ENCODE peak calls at places on chromosomes 3 and 15, in eight cellular contexts. S is glutamatergic neuron, R is psoas muscle, X is tibial nerve, F is neural crest cell, Q is body of pancreas, V is endothelial cell, T is H9. G is an unnamed sample.
A peak's percentile ranks its signal among the peaks of the same experiment; 100 is the strongest.

GRCh38 chr3:12194669-12195161 is 36.0 kb upstream of the TIMP4 start:
- DNase-seq in S (no peak), R (no peak), X (no peak), F (no peak), Q (no peak), V (no peak), T (peak; percentile 37), G (peak; percentile 53)

GRCh38 chr3:148600902-148601765 is 96.6 kb upstream of the AGTR1 start:
- DNase-seq in S (no peak), R (no peak), X (no peak), F (no peak), Q (peak; percentile 19), V (no peak), T (no peak), G (no peak)

GRCh38 chr3:40616420-40616819 is 91.7 kb downstream of the ZNF621 start:
- DNase-seq in S (no peak), R (no peak), X (no peak), F (no peak), Q (no peak), V (no peak), T (no peak), G (no peak)

GRCh38 chr3:133295199-133295901 is 104.5 kb upstream of the BFSP2 start:
- DNase-seq in S (no peak), R (no peak), X (no peak), F (no peak), Q (no peak), V (no peak), T (peak; percentile 38), G (peak; percentile 57)

GRCh38 chr3:138242466-138242865 is 55.4 kb downstream of the ARMC8 start:
- DNase-seq in S (no peak), R (no peak), X (no peak), F (no peak), Q (no peak), V (no peak), T (no peak), G (no peak)

GRCh38 chr3:119918992-119919933 is 137.4 kb downstream of the NR1I2 start:
- DNase-seq in S (no peak), R (no peak), X (no peak), F (no peak), Q (no peak), V (no peak), T (no peak), G (no peak)

GRCh38 chr15:88718731-88719130 is 79.9 kb downstream of the ISG20 start:
- DNase-seq in S (no peak), R (no peak), X (no peak), F (no peak), Q (no peak), V (no peak), T (no peak), G (no peak)

GRCh38 chr15:84833447-84833846 is 16.3 kb downstream of the ALPK3 start:
- DNase-seq in S (no peak), R (no peak), X (no peak), F (no peak), Q (no peak), V (no peak), T (no peak), G (peak; percentile 77)

GRCh38 chr3:129025108-129025507 is 24.0 kb downstream of the EFCC1 start:
- DNase-seq in S (no peak), R (no peak), X (no peak), F (no peak), Q (no peak), V (no peak), T (no peak), G (no peak)

GRCh38 chr15:71662306-71662705 is 148.0 kb upstream of the NR2E3 start:
- DNase-seq in S (no peak), R (no peak), X (no peak), F (no peak), Q (no peak), V (no peak), T (no peak), G (no peak)

GRCh38 chr15:29988689-29989088 is 94.1 kb upstream of the GOLGA8J start:
- DNase-seq in S (no peak), R (no peak), X (no peak), F (no peak), Q (no peak), V (no peak), T (no peak), G (no peak)

GRCh38 chr3:42830437-42831320 is 21.4 kb downstream of the ACKR2 start:
- DNase-seq in S (no peak), R (no peak), X (no peak), F (no peak), Q (peak; percentile 20), V (no peak), T (peak; percentile 58), G (peak; percentile 67)

GRCh38 chr3:65902304-65902793 is 136.4 kb downstream of the MAGI1 start:
- DNase-seq in S (no peak), R (no peak), X (no peak), F (no peak), Q (peak; percentile 22), V (peak; percentile 11), T (peak; percentile 83), G (peak; percentile 49)

GRCh38 chr3:65908588-65908987 is 130.1 kb downstream of the MAGI1 start:
- DNase-seq in S (no peak), R (no peak), X (no peak), F (no peak), Q (no peak), V (no peak), T (no peak), G (no peak)

GRCh38 chr3:65905648-65906211 is 133.0 kb downstream of the MAGI1 start:
- DNase-seq in S (no peak), R (no peak), X (no peak), F (no peak), Q (no peak), V (no peak), T (no peak), G (peak; percentile 18)

GRCh38 chr3:65904016-65904415 is 134.7 kb downstream of the MAGI1 start:
- DNase-seq in S (no peak), R (no peak), X (no peak), F (no peak), Q (no peak), V (no peak), T (no peak), G (no peak)

GRCh38 chr3:65907232-65908130 is 131.2 kb downstream of the MAGI1 start:
- DNase-seq in S (no peak), R (no peak), X (no peak), F (no peak), Q (no peak), V (no peak), T (no peak), G (no peak)
- TF ChIP-seq CTCF in S (no peak), R (no peak), X (no peak), F (no peak), Q (no peak), V (no peak), T (peak; percentile 37), G (no peak)

GRCh38 chr3:179565496-179565895 is 2.8 kb downstream of the ACTL6A start:
- DNase-seq in S (no peak), R (no peak), X (no peak), F (no peak), Q (no peak), V (no peak), T (no peak), G (no peak)

GRCh38 chr3:179562467-179563297 is at the start of gene ACTL6A:
- DNase-seq in S (peak; percentile 100), R (peak; percentile 100), X (peak; percentile 99), F (peak; percentile 99), Q (peak; percentile 100), V (peak; percentile 99), T (peak; percentile 100), G (peak; percentile 100)

GRCh38 chr3:179560791-179561190 is 1.9 kb upstream of the ACTL6A start:
- DNase-seq in S (no peak), R (no peak), X (no peak), F (no peak), Q (no peak), V (no peak), T (no peak), G (no peak)

GRCh38 chr3:179558742-179559364 is 3.9 kb upstream of the ACTL6A start:
- DNase-seq in S (peak; percentile 69), R (peak; percentile 63), X (peak; percentile 66), F (peak; percentile 58), Q (peak; percentile 62), V (peak; percentile 69), T (peak; percentile 54), G (peak; percentile 94)

GRCh38 chr3:179563298-179563934 is 690 bp downstream of the ACTL6A start:
- DNase-seq in S (peak; percentile 68), R (peak; percentile 78), X (peak; percentile 43), F (peak; percentile 51), Q (peak; percentile 78), V (peak; percentile 73), T (peak; percentile 71), G (peak; percentile 72)
- TF ChIP-seq CTCF in S (peak; percentile 65), R (peak; percentile 51), X (peak; percentile 76), F (peak; percentile 65), Q (peak; percentile 21), V (no peak), T (peak; percentile 56), G (peak; percentile 64)

DNA sequence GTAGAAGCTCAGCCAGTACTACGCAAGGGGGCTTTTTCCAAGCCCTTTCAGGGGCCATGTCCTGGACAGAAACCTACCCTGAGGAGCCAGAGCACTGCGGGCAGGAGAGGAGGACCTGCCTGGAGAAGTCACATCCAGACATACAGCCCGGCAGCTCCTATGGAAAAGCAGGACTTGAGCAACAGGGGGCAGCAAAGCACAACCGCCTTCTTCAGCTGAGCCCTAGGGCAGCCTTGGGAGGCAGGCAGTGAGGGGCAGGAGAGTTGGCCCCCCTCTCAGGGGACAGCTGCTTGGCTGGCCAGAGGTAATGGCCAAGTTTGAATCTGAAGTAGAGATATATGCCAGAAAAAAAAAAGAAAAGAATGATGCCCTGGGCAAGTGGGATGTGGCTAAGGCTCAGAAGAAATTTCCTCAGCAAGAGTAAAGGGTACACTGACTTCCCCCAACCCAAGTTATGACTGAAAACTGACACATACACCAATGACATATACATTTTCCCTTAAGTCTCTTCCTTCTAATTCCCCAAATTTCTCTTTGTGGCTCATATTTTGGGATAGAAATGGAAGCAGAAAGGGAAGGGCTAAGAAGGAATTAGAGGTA is 56.9 kb downstream of the CYP19A1 start:
- DNase-seq in S (peak; percentile 76), R (peak; percentile 72), X (peak; percentile 67), F (peak; percentile 47), Q (peak; percentile 76), V (peak; percentile 74), T (peak; percentile 74), G (peak; percentile 79)
- TF ChIP-seq CTCF in S (peak; percentile 54), R (peak; percentile 43), X (peak; percentile 71), F (peak; percentile 60), Q (peak; percentile 8), V (peak; percentile 63), T (peak; percentile 77), G (peak; percentile 94)

DNA sequence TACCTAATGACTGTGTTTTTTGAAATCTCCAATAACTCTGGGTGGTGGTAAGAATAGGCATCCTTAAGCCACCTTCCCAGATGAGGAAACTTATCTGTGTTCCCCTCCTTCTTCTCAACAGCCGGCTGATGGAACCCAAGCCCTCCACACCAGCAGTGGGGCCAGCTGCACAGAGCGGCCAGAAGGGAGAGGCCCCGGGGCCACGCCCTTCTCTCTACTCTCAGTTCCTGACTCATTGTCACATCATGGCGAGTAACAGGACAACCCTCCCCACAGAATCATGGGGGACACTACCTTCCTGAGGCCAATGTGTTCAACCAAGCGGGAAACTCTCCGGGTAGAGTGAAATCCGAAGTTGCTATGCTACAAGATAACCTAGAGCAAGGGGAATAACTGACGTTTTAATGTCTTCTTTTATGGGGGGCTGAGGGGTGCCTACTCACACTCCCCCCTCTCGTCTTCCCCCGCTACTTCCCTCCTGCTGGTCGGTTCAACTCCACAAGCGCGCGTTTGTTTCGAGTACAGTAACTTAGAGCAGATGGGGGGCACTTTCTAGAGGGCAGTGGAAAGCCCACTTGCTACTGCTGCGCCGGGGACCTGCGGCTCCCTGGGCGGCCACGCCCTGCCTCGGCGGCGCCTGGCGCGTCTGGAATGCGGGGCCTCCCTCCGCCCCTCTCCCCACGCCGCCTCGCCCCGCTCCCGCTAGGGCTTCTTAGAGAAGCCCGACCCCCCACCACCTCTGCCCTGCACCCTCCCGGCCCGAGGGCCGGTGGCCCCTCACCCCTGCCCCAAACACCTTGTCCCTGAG is 618 bp downstream of the ANXA2 start:
- DNase-seq in S (peak; percentile 77), R (peak; percentile 90), X (peak; percentile 62), F (no peak), Q (peak; percentile 51), V (peak; percentile 68), T (peak; percentile 65), G (peak; percentile 71)
- TF ChIP-seq CTCF in S (no peak), R (no peak), X (peak; percentile 13), F (no peak), Q (no peak), V (no peak), T (no peak), G (no peak)

G was measured in choroid plexus epithelial cell.